ENCODE peak calls at places on chromosomes 6 and 20, in seven cellular contexts. One of them, this sample, is unnamed.

GRCh38 chr20:4051413-4052138 is 36.2 kb upstream of the RNF24 start:
- DNase-seq in HEK293T: no peak
- DNase-seq in stimulated activated CD8-positive, alpha-beta memory T cell treated with anti-CD3 and anti-CD28 coated beads, Interleukin-15, amount 100 ng/mL, for 24 hours: no peak
- DNase-seq in brain pericyte: no peak
- DNase-seq in tibial artery: no peak
- DNase-seq in H1: no peak
- DNase-seq in fibroblast of lung: no peak
- DNase-seq in this sample: no peak

GRCh38 chr20:3805594-3806264 is 9.6 kb downstream of the CDC25B start:
- DNase-seq in brain pericyte: no peak
- DNase-seq in H1: no peak
- DNase-seq in stimulated activated CD8-positive, alpha-beta memory T cell treated with anti-CD3 and anti-CD28 coated beads, Interleukin-15, amount 100 ng/mL, for 24 hours: no peak
- DNase-seq in fibroblast of lung: peak; percentile 68
- DNase-seq in HEK293T: no peak
- DNase-seq in tibial artery: no peak
- DNase-seq in this sample: peak; percentile 59

GRCh38 chr20:17641520-17641964 is 40.5 kb downstream of the RRBP1 start:
- DNase-seq in HEK293T: no peak
- DNase-seq in brain pericyte: no peak
- DNase-seq in fibroblast of lung: no peak
- DNase-seq in stimulated activated CD8-positive, alpha-beta memory T cell treated with anti-CD3 and anti-CD28 coated beads, Interleukin-15, amount 100 ng/mL, for 24 hours: no peak
- DNase-seq in H1: no peak
- DNase-seq in tibial artery: no peak
- DNase-seq in this sample: no peak

GRCh38 chr6:169620171-169621125 is 81.4 kb downstream of the WDR27 start:
- DNase-seq in tibial artery: no peak
- DNase-seq in fibroblast of lung: peak; percentile 83
- DNase-seq in H1: no peak
- DNase-seq in brain pericyte: no peak
- DNase-seq in HEK293T: no peak
- DNase-seq in stimulated activated CD8-positive, alpha-beta memory T cell treated with anti-CD3 and anti-CD28 coated beads, Interleukin-15, amount 100 ng/mL, for 24 hours: no peak
- DNase-seq in this sample: peak; percentile 82

GRCh38 chr6:128557086-128557485 is 36.7 kb upstream of the PTPRK start:
- DNase-seq in tibial artery: no peak
- DNase-seq in brain pericyte: no peak
- DNase-seq in fibroblast of lung: peak; percentile 51
- DNase-seq in H1: no peak
- DNase-seq in HEK293T: no peak
- DNase-seq in stimulated activated CD8-positive, alpha-beta memory T cell treated with anti-CD3 and anti-CD28 coated beads, Interleukin-15, amount 100 ng/mL, for 24 hours: no peak
- DNase-seq in this sample: peak; percentile 56

GRCh38 chr6:10884245-10884972 is 2.4 kb upstream of the SYCP2L start:
- DNase-seq in stimulated activated CD8-positive, alpha-beta memory T cell treated with anti-CD3 and anti-CD28 coated beads, Interleukin-15, amount 100 ng/mL, for 24 hours: no peak
- DNase-seq in H1: no peak
- DNase-seq in fibroblast of lung: no peak
- DNase-seq in HEK293T: no peak
- DNase-seq in tibial artery: no peak
- DNase-seq in brain pericyte: no peak
- DNase-seq in this sample: no peak

GRCh38 chr6:125310994-125311649 is 9.4 kb upstream of the HDDC2 start:
- DNase-seq in brain pericyte: peak; percentile 57
- DNase-seq in H1: no peak
- DNase-seq in stimulated activated CD8-positive, alpha-beta memory T cell treated with anti-CD3 and anti-CD28 coated beads, Interleukin-15, amount 100 ng/mL, for 24 hours: no peak
- DNase-seq in fibroblast of lung: peak; percentile 48
- DNase-seq in tibial artery: no peak
- DNase-seq in HEK293T: peak; percentile 65
- DNase-seq in this sample: peak; percentile 63

GRCh38 chr6:56540950-56541600 is 101.6 kb downstream of the DST start:
- DNase-seq in brain pericyte: no peak
- DNase-seq in H1: no peak
- DNase-seq in tibial artery: no peak
- DNase-seq in fibroblast of lung: peak; percentile 31
- DNase-seq in stimulated activated CD8-positive, alpha-beta memory T cell treated with anti-CD3 and anti-CD28 coated beads, Interleukin-15, amount 100 ng/mL, for 24 hours: no peak
- DNase-seq in HEK293T: no peak
- DNase-seq in this sample: no peak

GRCh38 chr6:90285611-90286381 is 10.8 kb downstream of the BACH2 start:
- DNase-seq in brain pericyte: peak; percentile 72
- DNase-seq in stimulated activated CD8-positive, alpha-beta memory T cell treated with anti-CD3 and anti-CD28 coated beads, Interleukin-15, amount 100 ng/mL, for 24 hours: no peak
- DNase-seq in H1: no peak
- DNase-seq in fibroblast of lung: peak; percentile 97
- DNase-seq in tibial artery: peak; percentile 90
- DNase-seq in HEK293T: peak; percentile 65
- DNase-seq in this sample: peak; percentile 93

GRCh38 chr20:58598271-58599015 is 52.6 kb upstream of the STX16 start:
- DNase-seq in stimulated activated CD8-positive, alpha-beta memory T cell treated with anti-CD3 and anti-CD28 coated beads, Interleukin-15, amount 100 ng/mL, for 24 hours: no peak
- DNase-seq in fibroblast of lung: peak; percentile 44
- DNase-seq in brain pericyte: no peak
- DNase-seq in HEK293T: no peak
- DNase-seq in H1: no peak
- DNase-seq in tibial artery: peak; percentile 78
- DNase-seq in this sample: peak; percentile 90

GRCh38 chr20:528923-529594 is 14.5 kb downstream of the CSNK2A1 start:
- DNase-seq in tibial artery: no peak
- DNase-seq in fibroblast of lung: peak; percentile 83
- DNase-seq in H1: no peak
- DNase-seq in brain pericyte: no peak
- DNase-seq in HEK293T: no peak
- DNase-seq in stimulated activated CD8-positive, alpha-beta memory T cell treated with anti-CD3 and anti-CD28 coated beads, Interleukin-15, amount 100 ng/mL, for 24 hours: no peak
- DNase-seq in this sample: peak; percentile 95

GRCh38 chr20:34629342-34629741 is 47.5 kb downstream of the PIGU start:
- DNase-seq in H1: no peak
- DNase-seq in brain pericyte: no peak
- DNase-seq in fibroblast of lung: no peak
- DNase-seq in stimulated activated CD8-positive, alpha-beta memory T cell treated with anti-CD3 and anti-CD28 coated beads, Interleukin-15, amount 100 ng/mL, for 24 hours: no peak
- DNase-seq in tibial artery: no peak
- DNase-seq in HEK293T: no peak
- DNase-seq in this sample: no peak

GRCh38 chr6:15715060-15715459 is 52.2 kb upstream of the DTNBP1 start:
- DNase-seq in HEK293T: no peak
- DNase-seq in fibroblast of lung: peak; percentile 64
- DNase-seq in stimulated activated CD8-positive, alpha-beta memory T cell treated with anti-CD3 and anti-CD28 coated beads, Interleukin-15, amount 100 ng/mL, for 24 hours: no peak
- DNase-seq in brain pericyte: no peak
- DNase-seq in H1: no peak
- DNase-seq in tibial artery: no peak
- DNase-seq in this sample: peak; percentile 7

GRCh38 chr6:95127266-95127665 is 450.1 kb upstream of the MANEA start:
- DNase-seq in brain pericyte: no peak
- DNase-seq in fibroblast of lung: no peak
- DNase-seq in stimulated activated CD8-positive, alpha-beta memory T cell treated with anti-CD3 and anti-CD28 coated beads, Interleukin-15, amount 100 ng/mL, for 24 hours: no peak
- DNase-seq in H1: no peak
- DNase-seq in HEK293T: no peak
- DNase-seq in tibial artery: no peak
- DNase-seq in this sample: no peak

GRCh38 chr6:46357591-46357990 is 133.7 kb downstream of the RCAN2 start:
- DNase-seq in H1: no peak
- DNase-seq in tibial artery: no peak
- DNase-seq in HEK293T: no peak
- DNase-seq in brain pericyte: no peak
- DNase-seq in stimulated activated CD8-positive, alpha-beta memory T cell treated with anti-CD3 and anti-CD28 coated beads, Interleukin-15, amount 100 ng/mL, for 24 hours: no peak
- DNase-seq in fibroblast of lung: no peak
- DNase-seq in this sample: no peak

GRCh38 chr6:56377295-56377694 is 129.9 kb upstream of the COL21A1 start:
- DNase-seq in HEK293T: no peak
- DNase-seq in H1: no peak
- DNase-seq in tibial artery: no peak
- DNase-seq in stimulated activated CD8-positive, alpha-beta memory T cell treated with anti-CD3 and anti-CD28 coated beads, Interleukin-15, amount 100 ng/mL, for 24 hours: no peak
- DNase-seq in brain pericyte: peak; percentile 11
- DNase-seq in fibroblast of lung: no peak
- DNase-seq in this sample: no peak

GRCh38 chr6:7201732-7202541 is 94.2 kb downstream of the RREB1 start:
- DNase-seq in H1: no peak
- DNase-seq in stimulated activated CD8-positive, alpha-beta memory T cell treated with anti-CD3 and anti-CD28 coated beads, Interleukin-15, amount 100 ng/mL, for 24 hours: no peak
- DNase-seq in HEK293T: no peak
- DNase-seq in fibroblast of lung: no peak
- DNase-seq in tibial artery: peak; percentile 82
- DNase-seq in brain pericyte: no peak
- DNase-seq in this sample: no peak

GRCh38 chr6:169232507-169232931 is 21.1 kb downstream of the THBS2 start:
- DNase-seq in tibial artery: no peak
- DNase-seq in H1: no peak
- DNase-seq in fibroblast of lung: no peak
- DNase-seq in brain pericyte: no peak
- DNase-seq in HEK293T: no peak
- DNase-seq in stimulated activated CD8-positive, alpha-beta memory T cell treated with anti-CD3 and anti-CD28 coated beads, Interleukin-15, amount 100 ng/mL, for 24 hours: no peak
- DNase-seq in this sample: no peak

GRCh38 chr6:38016824-38017223 is 197.3 kb downstream of the ZFAND3 start:
- DNase-seq in HEK293T: no peak
- DNase-seq in tibial artery: no peak
- DNase-seq in stimulated activated CD8-positive, alpha-beta memory T cell treated with anti-CD3 and anti-CD28 coated beads, Interleukin-15, amount 100 ng/mL, for 24 hours: no peak
- DNase-seq in H1: no peak
- DNase-seq in fibroblast of lung: no peak
- DNase-seq in brain pericyte: no peak
- DNase-seq in this sample: no peak